ENCODE peak calls at places on chromosomes 13 and 19, in five cellular contexts. P is cardiac muscle cell, A is HL-60, G is GM23248, M is OCI-LY7. F is an unnamed sample.

GRCh38 chr19:12885749-12886706 is 973 bp downstream of the KLF1 start:
- DNase-seq in P (no peak), A (no peak), G (no peak), M (no peak), F (no peak)

GRCh38 chr19:4361152-4362037 is 18.0 kb downstream of the MPND start:
- DNase-seq in P (no peak), A (no peak), G (no peak), M (no peak), F (no peak)

GRCh38 chr19:17989425-17990094 is 18.4 kb upstream of the ARRDC2 start:
- DNase-seq in P (no peak), A (no peak), G (no peak), M (no peak), F (no peak)

GRCh38 chr13:85363504-85363903 is 435.7 kb downstream of the SLITRK6 start:
- DNase-seq in P (no peak), A (no peak), G (no peak), M (no peak), F (no peak)

GRCh38 chr13:100210966-100211710 is 122.2 kb downstream of the PCCA start:
- DNase-seq in P (no peak), A (no peak), G (peak), M (no peak), F (no peak)

GRCh38 chr19:40962460-40962961 is 28.6 kb upstream of the CYP2B6 start:
- DNase-seq in P (no peak), A (no peak), G (peak), M (no peak), F (no peak)

GRCh38 chr13:98771838-98772611 is 19.6 kb upstream of the SLC15A1 start:
- DNase-seq in P (no peak), A (no peak), G (no peak), M (no peak), F (no peak)

GRCh38 chr13:52156724-52157251 is 2.6 kb downstream of the NEK3 start:
- DNase-seq in P (no peak), A (no peak), G (peak), M (no peak), F (no peak)

GRCh38 chr13:84591444-84591843 is 709.2 kb upstream of the SLITRK1 start:
- DNase-seq in P (no peak), A (no peak), G (no peak), M (no peak), F (no peak)

GRCh38 chr19:39433480-39434079 is 2.2 kb downstream of the RPS16 start:
- DNase-seq in P (no peak), A (no peak), G (no peak), M (no peak), F (no peak)
- H3K4me3 ChIP-seq in P (no peak), A (no peak), G (no peak), M (peak), F (no peak)

DNA sequence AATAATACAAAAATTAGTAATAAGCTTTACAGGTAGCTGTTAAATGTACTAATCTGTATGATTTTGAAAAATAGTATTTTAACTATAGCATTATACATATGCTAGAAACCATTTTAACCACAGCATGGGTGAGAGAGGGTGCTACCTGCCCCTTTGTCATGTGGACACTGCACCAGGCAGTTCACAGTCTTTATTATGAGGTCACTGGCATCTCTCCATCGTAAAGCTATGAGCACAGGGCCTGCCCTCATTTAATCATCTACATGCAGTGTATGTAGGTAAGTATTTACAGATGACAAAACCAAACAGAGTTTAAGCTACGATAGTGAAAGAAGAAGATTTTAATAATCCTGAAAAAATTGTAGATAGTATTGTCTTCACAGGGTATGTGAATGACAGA is 21.7 kb downstream of the EDNRB start:
- DNase-seq in P (no peak), A (no peak), G (peak), M (no peak), F (no peak)
- H3K4me3 ChIP-seq in P (no peak), A (no peak), G (peak), M (no peak), F (no peak)

DNA sequence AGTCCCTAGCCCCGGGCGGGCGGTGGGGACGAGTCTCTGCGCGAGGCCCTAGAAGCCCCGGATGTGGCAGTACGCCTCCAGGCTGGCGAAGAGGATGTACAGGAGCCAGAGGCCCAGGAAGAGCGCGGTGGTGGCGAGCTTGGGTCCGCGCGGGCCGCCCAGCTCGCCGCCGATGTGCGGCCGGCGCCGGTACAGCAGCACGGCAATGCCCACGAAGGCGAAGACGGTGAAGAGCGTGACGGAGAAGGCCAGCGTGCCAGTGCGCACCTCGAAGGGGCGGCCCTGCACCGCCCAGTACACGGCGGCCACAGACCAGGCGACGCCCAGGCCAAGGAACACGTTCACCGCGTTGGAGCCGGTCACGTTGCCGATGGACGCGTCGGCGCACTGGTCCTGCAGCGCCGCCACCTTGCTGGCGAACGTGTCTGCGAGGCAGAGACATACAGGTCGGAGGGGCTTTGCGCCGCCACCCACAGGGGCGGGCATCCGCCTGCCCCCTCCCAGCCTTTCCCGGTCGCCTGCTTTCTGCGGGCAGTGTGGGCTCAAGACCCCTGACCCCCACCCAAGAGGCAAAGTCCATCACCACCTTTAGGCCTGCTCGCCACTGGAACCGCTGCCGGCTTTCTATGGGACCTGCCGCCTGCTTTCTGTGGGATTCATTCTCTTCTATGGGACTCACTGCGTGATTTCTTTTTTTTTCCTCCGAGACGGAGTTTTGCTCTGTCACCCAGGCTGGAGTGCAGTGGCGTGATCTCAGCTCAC is 10.9 kb upstream of the MEIS3 start:
- DNase-seq in P (peak), A (no peak), G (peak), M (no peak), F (no peak)
- H3K4me3 ChIP-seq in P (no peak), A (no peak), G (peak), M (no peak), F (no peak)

GRCh38 chr19:46661020-46661731 is at the start of gene DACT3:
- DNase-seq in P (peak), A (peak), G (peak), M (peak), F (peak)

GRCh38 chr19:46661735-46662592 is 982 bp upstream of the DACT3 start:
- DNase-seq in P (peak), A (peak), G (peak), M (peak), F (peak)

GRCh38 chr19:46660008-46660517 is 919 bp downstream of the DACT3 start:
- DNase-seq in P (peak), A (no peak), G (peak), M (no peak), F (no peak)

GRCh38 chr19:46660601-46661019 is 372 bp downstream of the DACT3 start:
- DNase-seq in P (no peak), A (no peak), G (no peak), M (no peak), F (no peak)

DNA sequence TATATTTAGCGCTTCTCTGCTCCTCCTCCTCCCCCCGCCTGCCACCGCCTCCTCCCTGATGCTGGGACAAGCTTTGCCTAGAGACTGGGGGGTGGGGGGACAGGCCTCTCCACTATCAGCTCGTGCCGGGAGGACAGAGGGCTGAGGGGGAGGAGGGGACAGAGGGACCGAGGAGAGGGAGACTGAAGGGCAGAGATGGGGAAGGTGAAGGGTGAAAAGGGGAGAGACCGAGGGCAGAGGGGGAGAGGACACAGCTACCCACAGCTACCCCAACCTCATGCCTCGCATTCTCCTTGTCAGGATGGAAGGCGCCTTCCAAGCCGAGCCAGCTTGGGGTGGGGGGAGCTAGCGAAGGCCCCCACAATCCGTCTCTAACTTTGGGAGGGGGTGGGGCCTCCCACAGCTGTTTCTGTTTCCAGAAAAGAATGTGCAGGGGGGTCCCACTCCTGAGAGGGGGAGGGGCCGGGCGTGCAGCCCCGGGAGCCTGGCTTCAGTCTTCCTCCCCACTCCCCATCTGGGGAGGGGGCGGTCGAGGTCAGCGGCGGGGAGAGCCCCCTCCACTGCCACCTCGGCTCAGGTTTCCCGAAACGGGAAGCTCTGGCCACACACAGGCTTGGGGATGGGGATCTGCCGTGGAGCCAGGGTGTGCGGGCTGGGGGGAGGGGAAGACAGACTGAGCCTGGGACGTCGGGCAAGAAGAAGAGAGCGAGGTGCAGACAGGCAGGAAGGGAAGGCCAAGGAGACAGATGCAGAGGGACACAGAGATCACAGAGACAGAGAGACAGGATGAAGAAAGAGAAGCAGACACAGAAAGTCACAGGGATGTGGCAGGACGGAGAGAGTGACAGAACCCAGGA is 1.6 kb downstream of the DACT3 start:
- DNase-seq in P (peak), A (no peak), G (peak), M (no peak), F (no peak)
- H3K4me3 ChIP-seq in P (peak), A (no peak), G (peak), M (no peak), F (no peak)

DNA sequence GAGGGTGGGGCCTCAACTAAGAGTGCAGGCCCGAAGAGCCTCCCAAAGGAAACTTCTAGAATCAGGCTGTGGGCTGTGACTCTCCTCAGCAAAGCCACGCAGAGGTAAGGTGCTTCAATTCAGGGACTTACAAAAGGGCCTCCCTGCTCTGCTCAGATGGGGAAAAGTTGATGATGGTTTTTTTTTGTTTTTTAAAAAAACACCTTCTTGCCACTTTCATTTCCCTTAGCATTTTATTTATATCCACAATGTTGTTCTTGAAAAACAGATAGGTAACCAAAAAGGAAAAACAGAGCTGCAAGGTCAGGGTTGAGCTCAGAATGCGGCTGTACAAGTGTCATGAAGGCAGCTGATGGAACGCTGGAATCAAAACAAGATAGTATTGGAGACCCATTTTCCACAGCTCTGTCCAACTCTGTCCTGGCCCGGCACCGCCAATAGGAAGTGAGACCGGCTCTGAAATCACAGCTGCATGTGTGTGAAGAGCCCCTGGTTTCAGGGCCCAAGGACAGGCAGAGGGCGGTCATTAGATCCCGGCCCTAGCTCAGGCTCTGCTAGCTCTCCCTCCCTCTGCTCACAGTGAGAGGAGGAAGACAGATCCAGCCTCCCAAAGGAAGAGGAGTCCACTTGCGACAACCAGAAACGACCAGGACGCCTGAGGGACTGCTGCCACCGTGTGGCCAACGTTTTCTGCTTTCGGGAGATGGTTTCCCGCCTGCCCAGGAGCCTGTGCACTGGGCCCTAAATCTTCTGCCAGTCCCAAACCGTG is 58.3 kb downstream of the KLF2 start:
- DNase-seq in P (peak), A (peak), G (peak), M (peak), F (peak)
- H3K4me3 ChIP-seq in P (no peak), A (no peak), G (peak), M (peak), F (peak)

GRCh38 chr13:24563087-24563486 is 50.5 kb upstream of the PARP4 start:
- DNase-seq in P (no peak), A (no peak), G (no peak), M (no peak), F (no peak)

DNA sequence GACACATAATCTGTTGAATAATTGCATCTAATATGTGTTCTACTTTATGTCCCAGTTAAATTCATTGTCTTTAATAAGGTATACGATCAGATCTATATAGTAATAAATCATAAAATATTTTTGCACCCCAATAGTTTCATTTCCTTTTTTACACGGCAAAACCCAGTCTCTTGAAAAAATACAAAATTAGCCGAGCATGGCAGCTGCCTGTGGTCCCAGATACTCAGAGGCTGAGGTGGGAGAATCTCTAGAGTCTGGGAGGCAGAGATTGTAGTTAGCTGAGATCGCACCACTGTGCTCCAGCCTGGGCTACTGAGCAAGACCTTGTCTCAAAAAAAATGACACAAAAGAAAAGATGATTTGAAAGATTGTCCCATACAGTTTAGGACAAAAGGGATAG is 52.3 kb upstream of the PARP4 start:
- DNase-seq in P (no peak), A (no peak), G (no peak), M (peak), F (no peak)
- H3K4me3 ChIP-seq in P (no peak), A (no peak), G (no peak), M (peak), F (no peak)

GRCh38 chr13:41740479-41740878 is 220.4 kb downstream of the VWA8 start:
- DNase-seq in P (no peak), A (no peak), G (no peak), M (no peak), F (no peak)
- H3K4me3 ChIP-seq in P (no peak), A (no peak), G (no peak), M (no peak), F (no peak)

GRCh38 chr13:67137044-67137735 is 92.9 kb downstream of the PCDH9 start:
- DNase-seq in P (no peak), A (no peak), G (no peak), M (no peak), F (no peak)

GRCh38 chr13:67135356-67135755 is 94.8 kb downstream of the PCDH9 start:
- DNase-seq in P (no peak), A (no peak), G (no peak), M (no peak), F (no peak)

GRCh38 chr13:67136157-67136556 is 94.0 kb downstream of the PCDH9 start:
- DNase-seq in P (peak), A (no peak), G (no peak), M (no peak), F (no peak)

GRCh38 chr13:67133476-67133875 is 96.7 kb downstream of the PCDH9 start:
- DNase-seq in P (no peak), A (no peak), G (no peak), M (no peak), F (no peak)

DNA sequence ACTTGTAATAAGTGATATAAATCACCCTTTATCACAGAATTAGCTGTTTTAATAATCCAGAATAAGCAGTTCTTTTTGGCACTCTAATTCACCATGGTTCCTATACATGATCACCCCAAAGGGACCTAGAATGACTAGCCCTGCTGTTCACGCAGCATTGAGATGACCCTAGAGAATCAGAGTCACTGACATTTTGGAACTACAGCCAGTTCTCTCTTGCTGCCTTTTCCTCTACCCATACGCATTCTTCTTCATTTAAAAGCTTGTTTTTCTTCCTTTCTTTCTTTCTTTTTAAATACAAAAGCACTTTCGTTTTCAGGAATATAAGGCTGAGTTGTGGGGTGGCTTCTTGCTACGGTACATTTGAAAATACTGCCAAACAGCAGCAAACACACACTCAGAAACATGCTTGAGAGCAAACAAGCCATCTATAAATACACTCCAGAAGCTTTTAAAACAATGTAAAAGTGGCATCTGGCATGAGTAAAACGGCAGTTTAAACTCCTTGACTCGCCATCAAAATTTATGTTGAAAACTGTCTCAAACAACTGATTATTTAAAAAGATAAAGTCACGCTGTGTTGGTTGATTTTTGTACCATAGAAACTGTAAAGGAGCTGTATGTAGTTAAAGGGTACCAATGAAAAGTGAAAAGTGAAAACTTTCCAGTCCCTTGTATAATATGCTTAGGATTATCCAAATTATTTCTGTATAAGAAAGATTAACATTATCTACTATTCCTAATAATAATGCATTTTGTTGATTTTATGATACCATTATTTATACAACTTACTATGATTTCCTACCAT is 95.6 kb downstream of the PCDH9 start:
- DNase-seq in P (no peak), A (no peak), G (no peak), M (peak), F (no peak)
- H3K4me3 ChIP-seq in P (no peak), A (no peak), G (no peak), M (peak), F (no peak)

GRCh38 chr19:38035515-38036495 is 128.8 kb downstream of the SIPA1L3 start:
- DNase-seq in P (no peak), A (no peak), G (peak), M (no peak), F (no peak)
- H3K4me3 ChIP-seq in P (no peak), A (no peak), G (no peak), M (no peak), F (no peak)

F was measured in naive thymus-derived CD4-positive, alpha-beta T cell.